ENCODE peak calls at places on chromosomes 5 and 9, in seven cellular contexts. A, R, G, Y, Z, J and X are unnamed samples.
A peak's percentile ranks its signal among the peaks of the same experiment; 100 is the strongest.

GRCh38 chr5:35674049-35674448 is 56.4 kb downstream of the SPEF2 start:
- DNase-seq in A (no peak), R (no peak), G (no peak), Y (no peak), Z (no peak), J (no peak), X (no peak)

GRCh38 chr9:84991506-84991855 is 322.0 kb downstream of the NTRK2 start:
- DNase-seq in A (peak; percentile 29), R (no peak), G (no peak), Y (no peak), Z (no peak), J (no peak), X (no peak)

GRCh38 chr5:179923422-179923821 is 15.7 kb upstream of the TBC1D9B start:
- DNase-seq in A (no peak), R (peak; percentile 27), G (no peak), Y (no peak), Z (no peak), J (no peak), X (no peak)

GRCh38 chr9:76366275-76366674 is 28.0 kb downstream of the RFK start:
- DNase-seq in A (no peak), R (no peak), G (no peak), Y (no peak), Z (peak; percentile 48), J (no peak), X (no peak)

GRCh38 chr5:92559743-92560142 is 1021.3 kb downstream of the NR2F1-AS1 start:
- DNase-seq in A (no peak), R (no peak), G (peak; percentile 66), Y (no peak), Z (no peak), J (peak; percentile 51), X (no peak)

GRCh38 chr5:34778451-34778850 is 60.5 kb upstream of the TTC23L start:
- DNase-seq in A (no peak), R (no peak), G (no peak), Y (no peak), Z (no peak), J (no peak), X (no peak)

GRCh38 chr5:68409259-68409658 is 193.7 kb downstream of the PIK3R1 start:
- DNase-seq in A (no peak), R (no peak), G (peak; percentile 78), Y (no peak), Z (no peak), J (no peak), X (no peak)

GRCh38 chr5:936149-937144 is 43.8 kb downstream of the TRIP13 start:
- DNase-seq in A (no peak), R (peak; percentile 1), G (no peak), Y (peak; percentile 61), Z (no peak), J (no peak), X (peak; percentile 54)

GRCh38 chr9:123360161-123361085 is 4.4 kb downstream of the CRB2 start:
- DNase-seq in A (no peak), R (peak; percentile 60), G (no peak), Y (no peak), Z (peak; percentile 85), J (no peak), X (no peak)

GRCh38 chr5:34570721-34571379 is 85.3 kb upstream of the RAI14 start:
- DNase-seq in A (no peak), R (no peak), G (peak; percentile 90), Y (no peak), Z (no peak), J (no peak), X (no peak)

GRCh38 chr5:6875376-6875775 is 162.1 kb downstream of the TENT4A start:
- DNase-seq in A (no peak), R (no peak), G (no peak), Y (no peak), Z (peak; percentile 61), J (no peak), X (no peak)

GRCh38 chr9:121684381-121685145 is 33.1 kb downstream of the DAB2IP start:
- DNase-seq in A (no peak), R (no peak), G (peak; percentile 43), Y (peak; percentile 78), Z (no peak), J (no peak), X (peak; percentile 78)

GRCh38 chr5:59037041-59037440 is 454.2 kb downstream of the RAB3C start:
- DNase-seq in A (no peak), R (no peak), G (peak; percentile 19), Y (no peak), Z (no peak), J (no peak), X (no peak)

GRCh38 chr5:181243020-181243520 is 636 bp downstream of the RACK1 start:
- DNase-seq in A (no peak), R (no peak), G (no peak), Y (no peak), Z (no peak), J (no peak), X (peak; percentile 73)

GRCh38 chr5:142360607-142361120 is 35.8 kb upstream of the SPRY4 start:
- DNase-seq in A (no peak), R (no peak), G (peak; percentile 52), Y (no peak), Z (peak; percentile 22), J (peak; percentile 84), X (peak; percentile 53)

GRCh38 chr5:152349683-152350526 is 55.2 kb downstream of the NMUR2 start:
- DNase-seq in A (no peak), R (peak; percentile 46), G (peak; percentile 34), Y (no peak), Z (peak; percentile 69), J (peak; percentile 15), X (no peak)

GRCh38 chr5:88503065-88503394 is 234.4 kb upstream of the TMEM161B start:
- DNase-seq in A (no peak), R (no peak), G (peak; percentile 2), Y (no peak), Z (no peak), J (no peak), X (no peak)

GRCh38 chr5:180689071-180689694 is 39.8 kb upstream of the FLT4 start:
- DNase-seq in A (no peak), R (peak; percentile 54), G (no peak), Y (no peak), Z (no peak), J (no peak), X (no peak)

GRCh38 chr5:116554764-116555163 is 19.9 kb downstream of the SEMA6A start:
- DNase-seq in A (no peak), R (no peak), G (no peak), Y (no peak), Z (no peak), J (no peak), X (no peak)

GRCh38 chr5:110853267-110853666 is 114.5 kb downstream of the SLC25A46 start:
- DNase-seq in A (no peak), R (no peak), G (peak; percentile 37), Y (no peak), Z (no peak), J (no peak), X (no peak)

GRCh38 chr5:138460032-138460693 is 5.1 kb upstream of the EGR1 start:
- DNase-seq in A (no peak), R (no peak), G (no peak), Y (no peak), Z (no peak), J (no peak), X (no peak)

GRCh38 chr5:96809898-96810297 is 2.2 kb upstream of the ERAP1 start:
- DNase-seq in A (no peak), R (no peak), G (no peak), Y (no peak), Z (no peak), J (no peak), X (no peak)

GRCh38 chr5:56207537-56207936 is 25.6 kb downstream of the ANKRD55 start:
- DNase-seq in A (no peak), R (no peak), G (peak; percentile 65), Y (no peak), Z (no peak), J (no peak), X (no peak)

GRCh38 chr5:37249820-37250175 is 622 bp upstream of the CPLANE1 start:
- DNase-seq in A (no peak), R (no peak), G (no peak), Y (no peak), Z (no peak), J (no peak), X (peak; percentile 64)

GRCh38 chr5:173513521-173513991 is 102.9 kb downstream of the BOD1 start:
- DNase-seq in A (no peak), R (no peak), G (peak; percentile 39), Y (no peak), Z (no peak), J (no peak), X (no peak)

GRCh38 chr5:68740204-68740910 is 353.5 kb upstream of the SLC30A5 start:
- DNase-seq in A (no peak), R (no peak), G (no peak), Y (no peak), Z (no peak), J (no peak), X (no peak)

GRCh38 chr5:38755171-38755570 is 90.6 kb upstream of the OSMR start:
- DNase-seq in A (no peak), R (no peak), G (peak; percentile 67), Y (no peak), Z (no peak), J (no peak), X (no peak)

GRCh38 chr5:36502608-36503007 is 103.8 kb upstream of the SLC1A3 start:
- DNase-seq in A (no peak), R (no peak), G (peak; percentile 78), Y (no peak), Z (no peak), J (no peak), X (no peak)

GRCh38 chr9:80218336-80218735 is 646.6 kb downstream of the TLE4 start:
- DNase-seq in A (no peak), R (no peak), G (no peak), Y (no peak), Z (no peak), J (no peak), X (no peak)

GRCh38 chr9:99823392-99824377 is 2.0 kb downstream of the NR4A3 start:
- DNase-seq in A (no peak), R (peak; percentile 66), G (peak; percentile 42), Y (peak; percentile 88), Z (no peak), J (no peak), X (peak; percentile 79)

GRCh38 chr5:119961993-119962392 is 332.6 kb downstream of the FAM170A start:
- DNase-seq in A (no peak), R (no peak), G (no peak), Y (no peak), Z (no peak), J (no peak), X (no peak)

GRCh38 chr9:16352791-16353401 is 517.6 kb downstream of the BNC2 start:
- DNase-seq in A (no peak), R (no peak), G (peak; percentile 77), Y (no peak), Z (no peak), J (no peak), X (no peak)

GRCh38 chr9:121744002-121744686 is 92.7 kb downstream of the DAB2IP start:
- DNase-seq in A (peak; percentile 32), R (peak; percentile 81), G (peak; percentile 45), Y (peak; percentile 86), Z (peak; percentile 5), J (no peak), X (peak; percentile 84)

GRCh38 chr9:36319806-36320205 is 61.6 kb upstream of the GNE start:
- DNase-seq in A (no peak), R (no peak), G (no peak), Y (no peak), Z (no peak), J (no peak), X (no peak)